ENCODE peak calls at places on chromosomes 7 and 10, in ten cellular contexts. L is anterior cingulate cortex; C is hepatocyte; T is activated CD8-positive, alpha-beta T cell treated with anti-CD3 and anti-CD28 coated beads, Interleukin-2, amount 10 ng/mL, durations not matched to agents 7 days and 5 days; E is tibial nerve; Q is H9; R is GM03348; D is GM23338; O is neural crest cell; N is cardiac fibroblast. H is an unnamed sample.

GRCh38 chr10:97494863-97495506 is 3.2 kb downstream of the MMS19 start:
- DNase-seq in Q (peak; percentile 71), N (peak; percentile 56), D (peak; percentile 73), T (no peak), E (no peak), C (peak; percentile 40), R (no peak), O (no peak), L (no peak), H (peak; percentile 70)

GRCh38 chr7:132160525-132161230 is 415.6 kb downstream of the PLXNA4 start:
- DNase-seq in C (no peak), D (no peak), Q (no peak), L (no peak), R (peak; percentile 68), N (no peak), T (no peak), E (no peak), O (no peak), H (no peak)

GRCh38 chr10:80500572-80501380 is 36.9 kb upstream of the SH2D4B start:
- DNase-seq in N (peak; percentile 90), C (no peak), E (peak; percentile 76), Q (peak; percentile 46), L (no peak), O (no peak), D (peak; percentile 48), R (no peak), T (no peak), H (peak; percentile 53)

GRCh38 chr10:102419561-102420442 is 834 bp upstream of the FBXL15 start:
- DNase-seq in L (peak; percentile 48), Q (peak; percentile 84), D (peak; percentile 85), T (peak; percentile 82), N (no peak), R (peak; percentile 79), C (peak; percentile 74), O (peak; percentile 92), E (peak; percentile 30), H (peak; percentile 69)

GRCh38 chr10:50470345-50470744 is 153.4 kb downstream of the SGMS1 start:
- DNase-seq in E (no peak), C (no peak), Q (no peak), D (peak; percentile 18), O (no peak), R (no peak), L (no peak), T (peak; percentile 42), N (no peak), H (peak; percentile 62)

GRCh38 chr7:65307651-65308299 is 65.9 kb upstream of the ZNF92 start:
- DNase-seq in Q (peak; percentile 75), D (peak; percentile 91), N (peak; percentile 66), C (peak; percentile 78), L (no peak), T (peak; percentile 61), E (peak; percentile 46), O (peak; percentile 65), R (peak; percentile 72), H (peak; percentile 89)

GRCh38 chr7:130841416-130841815 is 107.4 kb upstream of the KLF14 start:
- DNase-seq in D (no peak), C (no peak), Q (no peak), R (no peak), E (no peak), O (no peak), L (no peak), N (no peak), T (peak; percentile 27), H (no peak)

GRCh38 chr7:102236592-102237287 is 49.9 kb upstream of the SH2B2 start:
- DNase-seq in N (peak; percentile 76), Q (peak; percentile 76), D (peak; percentile 89), C (peak; percentile 84), L (peak; percentile 15), O (peak; percentile 73), T (peak; percentile 63), E (peak; percentile 68), R (peak; percentile 92), H (peak; percentile 61)

GRCh38 chr7:129805086-129805719 is 147.6 kb downstream of the UBE2H start:
- DNase-seq in Q (no peak), R (peak; percentile 3), C (no peak), N (no peak), E (no peak), T (no peak), L (no peak), D (no peak), O (no peak), H (no peak)

GRCh38 chr7:44713680-44714335 is 34.8 kb upstream of the ZMIZ2 start:
- DNase-seq in O (no peak), T (no peak), E (no peak), Q (no peak), N (peak; percentile 32), R (no peak), D (no peak), L (no peak), C (no peak), H (no peak)

GRCh38 chr10:117112220-117112619 is 25.9 kb downstream of the VAX1 start:
- DNase-seq in N (no peak), C (no peak), Q (no peak), D (peak; percentile 33), O (no peak), E (no peak), L (no peak), T (no peak), R (no peak), H (peak; percentile 10)

GRCh38 chr7:8161398-8161828 is 100.6 kb downstream of the ICA1 start:
- DNase-seq in T (no peak), C (no peak), N (peak; percentile 23), L (no peak), R (no peak), E (no peak), Q (no peak), D (no peak), O (no peak), H (no peak)

GRCh38 chr7:158868754-158869410 is 12.5 kb downstream of the DYNC2I1 start:
- DNase-seq in C (no peak), Q (no peak), O (no peak), T (no peak), L (no peak), D (no peak), R (no peak), E (no peak), N (no peak), H (no peak)

GRCh38 chr7:4602905-4603842 is 78.9 kb upstream of the FOXK1 start:
- DNase-seq in R (no peak), C (no peak), T (no peak), D (no peak), O (no peak), N (no peak), L (no peak), E (no peak), Q (no peak), H (no peak)

GRCh38 chr7:27096756-27097514 is 1.1 kb upstream of the HOXA1 start:
- DNase-seq in L (no peak), R (peak; percentile 84), N (no peak), E (no peak), C (no peak), O (no peak), D (peak; percentile 47), Q (no peak), T (no peak), H (no peak)